ENCODE peak calls at places on chromosomes 3 and 15, in ten cellular contexts. B is pons, W is astrocyte of the cerebellum, N is T follicular helper cell, M is Calu3, H is stomach, V is NCI-H1092 treated with DMSO at 0.1 percent for 48 hours, L is GM23248, Y is head of caudate nucleus, Q is globus pallidus. K is an unnamed sample.

GRCh38 chr15:48579945-48580671 is 65.4 kb downstream of the FBN1 start:
- DNase-seq in H (no peak), M (no peak), W (no peak), V (no peak), B (no peak), L (peak; percentile 61), Q (no peak), Y (no peak), N (no peak), K (no peak)

GRCh38 chr3:196640501-196640968 is 1.0 kb downstream of the NRROS start:
- DNase-seq in B (no peak), V (no peak), N (no peak), Q (no peak), L (no peak), H (no peak), W (no peak), Y (no peak), M (no peak), K (no peak)

GRCh38 chr3:37590328-37591079 is 271.2 kb upstream of the CTDSPL start:
- DNase-seq in B (no peak), W (no peak), Y (no peak), M (no peak), N (no peak), V (no peak), Q (no peak), L (peak; percentile 17), H (peak; percentile 52), K (no peak)

GRCh38 chr3:127790009-127790533 is 32.2 kb downstream of the MGLL start:
- DNase-seq in N (no peak), Q (no peak), V (no peak), H (no peak), L (no peak), W (no peak), Y (no peak), B (no peak), M (no peak), K (no peak)

GRCh38 chr15:91908401-91908800 is 54.9 kb downstream of the SLCO3A1 start:
- DNase-seq in Y (no peak), V (no peak), L (peak; percentile 80), M (no peak), B (no peak), N (no peak), H (no peak), Q (no peak), W (no peak), K (no peak)

GRCh38 chr3:48367201-48367600 is 4.8 kb upstream of the FBXW12 start:
- DNase-seq in H (peak; percentile 31), W (no peak), M (peak; percentile 29), Q (no peak), B (no peak), N (no peak), Y (no peak), L (no peak), V (peak; percentile 54), K (no peak)

GRCh38 chr3:127629462-127630403 is 748 bp downstream of the PODXL2 start:
- DNase-seq in B (no peak), L (peak; percentile 42), Y (peak; percentile 39), H (no peak), V (peak; percentile 46), W (no peak), M (no peak), N (peak; percentile 11), Q (peak; percentile 16), K (no peak)

GRCh38 chr3:133527306-133527705 is 46.2 kb upstream of the CDV3 start:
- DNase-seq in B (no peak), W (no peak), V (peak; percentile 6), M (no peak), H (no peak), N (no peak), L (peak; percentile 5), Q (no peak), Y (no peak), K (no peak)

GRCh38 chr15:37015025-37015424 is 85.3 kb downstream of the MEIS2 start:
- DNase-seq in L (peak; percentile 93), B (no peak), Y (no peak), H (no peak), W (peak; percentile 66), Q (no peak), V (no peak), N (no peak), M (no peak), K (peak; percentile 28)

GRCh38 chr3:186287723-186288122 is 74.3 kb downstream of the DGKG start:
- DNase-seq in B (no peak), N (no peak), Q (no peak), L (peak; percentile 92), H (no peak), M (no peak), W (peak; percentile 83), V (no peak), Y (no peak), K (no peak)

GRCh38 chr3:49654955-49655556 is 19.1 kb upstream of the APEH start:
- DNase-seq in V (no peak), B (no peak), W (no peak), N (no peak), H (peak; percentile 44), Q (no peak), L (no peak), M (no peak), Y (no peak), K (no peak)

GRCh38 chr3:39343076-39343717 is 13.7 kb downstream of the CCR8 start:
- DNase-seq in H (no peak), B (no peak), W (no peak), Q (no peak), M (no peak), Y (no peak), N (no peak), V (no peak), L (no peak), K (no peak)

GRCh38 chr3:22986958-22987357 is 216.2 kb upstream of the UBE2E2 start:
- DNase-seq in W (no peak), V (no peak), Y (no peak), N (no peak), Q (no peak), L (no peak), H (no peak), M (no peak), B (no peak), K (no peak)

GRCh38 chr15:31503256-31503655 is 176.6 kb downstream of the KLF13 start:
- DNase-seq in M (no peak), H (no peak), B (no peak), V (no peak), N (no peak), Y (no peak), W (no peak), Q (no peak), L (no peak), K (no peak)

GRCh38 chr3:171260899-171261298 is 199.3 kb downstream of the TNIK start:
- DNase-seq in Y (no peak), H (no peak), M (peak; percentile 30), N (no peak), V (no peak), W (no peak), L (no peak), B (no peak), Q (no peak), K (no peak)

GRCh38 chr3:46733026-46733800 is 15.5 kb upstream of the PRSS50 start:
- DNase-seq in B (no peak), Y (no peak), L (peak; percentile 8), M (no peak), Q (no peak), H (no peak), N (no peak), W (no peak), V (no peak), K (no peak)

GRCh38 chr3:157513585-157513984 is 10.4 kb upstream of the VEPH1 start:
- DNase-seq in N (no peak), Q (no peak), Y (no peak), B (no peak), H (no peak), V (no peak), M (no peak), W (no peak), L (no peak), K (no peak)

GRCh38 chr3:123883656-123884257 is 375 bp downstream of the MYLK start:
- DNase-seq in M (no peak), V (no peak), Q (no peak), N (no peak), W (no peak), Y (no peak), L (peak; percentile 51), B (no peak), H (no peak), K (no peak)

GRCh38 chr3:186268616-186269448 is 93.2 kb downstream of the DGKG start:
- DNase-seq in N (no peak), B (no peak), V (no peak), Y (no peak), M (peak; percentile 29), L (peak; percentile 55), Q (no peak), W (no peak), H (no peak), K (no peak)

GRCh38 chr15:31403096-31403495 is 76.5 kb downstream of the KLF13 start:
- DNase-seq in Y (no peak), W (no peak), B (no peak), M (no peak), Q (no peak), N (no peak), V (no peak), L (peak; percentile 49), H (no peak), K (no peak)

GRCh38 chr3:124800511-124801374 is 70.5 kb downstream of the UMPS start:
- DNase-seq in M (no peak), N (no peak), Y (no peak), W (no peak), L (no peak), V (peak; percentile 64), B (peak; percentile 66), Q (peak; percentile 71), H (no peak), K (no peak)

GRCh38 chr3:195032106-195032759 is 238.7 kb downstream of the XXYLT1 start:
- DNase-seq in H (no peak), V (no peak), B (no peak), Q (no peak), W (no peak), N (no peak), M (no peak), Y (no peak), L (no peak), K (peak; percentile 25)

GRCh38 chr15:57637836-57638235 is 46.1 kb downstream of the MYZAP start:
- DNase-seq in L (no peak), M (no peak), W (no peak), N (no peak), V (no peak), H (no peak), B (no peak), Q (no peak), Y (no peak), K (no peak)

GRCh38 chr3:157868168-157868567 is 238.1 kb downstream of the SHOX2 start:
- DNase-seq in M (no peak), H (no peak), N (no peak), V (no peak), W (peak; percentile 19), B (no peak), Q (no peak), Y (no peak), L (peak; percentile 69), K (no peak)

GRCh38 chr15:58854598-58854997 is 78.9 kb downstream of the SLTM start:
- DNase-seq in Q (no peak), W (no peak), V (no peak), L (no peak), H (no peak), Y (no peak), N (no peak), M (peak; percentile 48), B (peak; percentile 46), K (no peak)